ENCODE peak calls at places on chromosomes 16 and 17, in six cellular contexts. A is A549, X is heart left ventricle, H is tibial nerve, N is testis, L is lower leg skin. K is an unnamed sample.

GRCh38 chr17:34822007-34822737 is 139.1 kb downstream of the CCT6B start:
- DNase-seq in A (no peak), X (no peak), H (no peak), N (no peak), L (no peak), K (no peak)

GRCh38 chr17:12990041-12990808 is 27.6 kb downstream of the ELAC2 start:
- DNase-seq in A (no peak), X (peak; percentile 77), H (no peak), N (no peak), L (no peak), K (no peak)

GRCh38 chr17:3681565-3681964 is 13.0 kb downstream of the EMC6 start:
- DNase-seq in A (no peak), X (no peak), H (no peak), N (no peak), L (no peak), K (no peak)

GRCh38 chr17:70006159-70006558 is 68.9 kb upstream of the KCNJ16 start:
- DNase-seq in A (no peak), X (no peak), H (no peak), N (no peak), L (no peak), K (no peak)

GRCh38 chr16:86798247-86799041 is 220.1 kb downstream of the FOXL1 start:
- DNase-seq in A (no peak), X (no peak), H (no peak), N (no peak), L (no peak), K (no peak)

GRCh38 chr16:86307518-86307903 is 202.8 kb upstream of the FOXF1 start:
- DNase-seq in A (no peak), X (no peak), H (no peak), N (no peak), L (no peak), K (no peak)

GRCh38 chr17:34177642-34178041 is 77.4 kb upstream of the CCL2 start:
- DNase-seq in A (no peak), X (no peak), H (no peak), N (no peak), L (no peak), K (no peak)

GRCh38 chr17:48575066-48575582 is 3.0 kb downstream of the HOXB4 start:
- DNase-seq in A (no peak), X (no peak), H (no peak), N (no peak), L (no peak), K (no peak)

GRCh38 chr16:68267612-68268405 is 3.5 kb downstream of the SLC7A6 start:
- DNase-seq in A (no peak), X (no peak), H (no peak), N (no peak), L (no peak), K (no peak)

GRCh38 chr17:5237541-5238016 is 2.9 kb upstream of the SCIMP start:
- DNase-seq in A (peak; percentile 77), X (peak; percentile 36), H (peak; percentile 55), N (peak; percentile 73), L (peak; percentile 89), K (no peak)

GRCh38 chr17:5238333-5238732 is 3.7 kb upstream of the SCIMP start:
- DNase-seq in A (no peak), X (no peak), H (no peak), N (no peak), L (no peak), K (no peak)

GRCh38 chr17:5236871-5237540 is 2.3 kb upstream of the SCIMP start:
- DNase-seq in A (no peak), X (no peak), H (no peak), N (no peak), L (no peak), K (no peak)

GRCh38 chr17:5234645-5235576 is at the start of gene SCIMP:
- DNase-seq in A (no peak), X (peak; percentile 40), H (peak; percentile 30), N (no peak), L (peak; percentile 81), K (no peak)
- TF ChIP-seq POLR2A in A (no peak), X (no peak), H (no peak), N (no peak), L (no peak), K (peak; percentile 69)

DNA sequence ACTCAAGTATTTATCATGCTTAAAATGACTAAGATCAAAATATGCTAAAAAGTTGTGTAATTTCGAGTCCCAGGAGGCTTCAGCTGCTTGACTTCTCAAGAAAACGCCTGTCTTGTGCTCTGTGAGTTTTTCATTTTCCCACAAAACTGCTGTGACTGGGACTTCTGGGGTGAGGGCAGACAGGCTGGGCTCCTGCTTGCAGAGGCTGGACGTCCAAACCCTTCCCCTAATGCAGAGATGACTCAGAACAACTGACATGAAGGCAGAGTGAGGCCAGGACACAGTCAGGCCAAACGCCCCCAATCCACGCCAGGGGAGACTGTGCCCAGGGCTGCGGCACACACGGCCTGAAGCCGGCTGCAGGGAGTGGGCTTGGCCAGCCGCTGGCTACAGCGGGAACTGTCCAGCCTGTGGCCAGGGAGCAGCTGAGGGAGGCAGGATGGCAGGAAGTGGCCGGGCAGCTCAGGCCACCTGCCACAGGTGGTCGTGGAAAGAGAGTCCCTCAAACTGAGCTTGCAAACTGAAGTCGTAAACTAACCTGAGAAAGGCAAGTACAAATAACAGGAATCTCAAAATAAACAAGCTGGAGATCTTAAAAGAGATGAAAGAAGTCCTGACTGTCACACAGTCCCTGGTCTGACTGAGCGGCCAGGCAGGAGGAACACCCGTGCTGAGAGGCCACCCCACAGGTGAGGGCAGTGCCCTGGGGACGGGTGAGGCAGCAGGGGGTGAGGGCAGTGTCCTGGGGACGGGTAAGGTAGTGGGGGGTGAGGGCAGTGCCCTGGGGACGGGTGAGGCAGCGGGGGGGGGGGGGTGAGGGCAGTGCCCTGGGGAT is 21.3 kb upstream of the HEXD start:
- DNase-seq in A (no peak), X (no peak), H (peak; percentile 57), N (no peak), L (no peak), K (no peak)
- TF ChIP-seq POLR2A in A (no peak), X (no peak), H (no peak), N (no peak), L (no peak), K (no peak)

GRCh38 chr16:28494141-28494851 is at the start of gene APOBR:
- DNase-seq in A (no peak), X (peak; percentile 54), H (peak; percentile 31), N (peak; percentile 33), L (no peak), K (peak; percentile 52)
- TF ChIP-seq POLR2A in A (no peak), X (no peak), H (no peak), N (no peak), L (no peak), K (no peak)

DNA sequence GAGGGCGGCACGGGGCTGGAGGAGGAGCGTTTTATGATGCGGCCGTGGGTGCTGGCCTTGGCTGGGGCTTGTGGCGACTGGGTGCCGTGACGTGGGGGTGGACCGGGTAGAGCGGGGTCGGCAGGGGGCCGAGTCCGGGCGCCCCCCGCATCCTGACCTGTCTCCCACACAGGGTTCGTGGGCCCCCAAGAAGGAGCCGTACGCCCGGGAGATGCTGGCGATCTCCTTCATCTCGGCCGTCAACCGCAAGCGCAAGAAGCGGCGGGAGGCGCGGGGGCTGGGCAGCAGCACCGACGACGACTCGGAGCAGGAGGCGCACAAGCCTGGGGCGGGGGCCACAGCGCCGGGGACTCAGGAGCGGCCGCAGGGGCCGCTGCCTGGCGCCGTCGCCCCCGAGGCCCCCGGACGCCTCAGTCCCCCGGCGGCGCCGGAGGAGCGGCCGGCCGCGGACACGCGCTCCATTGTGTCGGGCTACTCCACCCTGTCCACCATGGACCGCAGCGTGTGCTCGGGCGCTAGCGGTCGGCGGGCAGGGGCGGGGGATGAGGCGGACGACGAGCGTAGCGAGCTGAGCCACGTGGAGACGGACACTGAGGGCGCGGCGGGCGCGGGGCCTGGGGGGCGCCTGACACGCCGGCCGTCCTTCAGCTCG is 81.6 kb downstream of the ARHGAP23 start:
- DNase-seq in A (no peak), X (no peak), H (no peak), N (no peak), L (no peak), K (no peak)
- TF ChIP-seq POLR2A in A (no peak), X (no peak), H (no peak), N (no peak), L (no peak), K (no peak)

GRCh38 chr16:84169765-84170310 is 17.0 kb downstream of the TAF1C start:
- DNase-seq in A (no peak), X (no peak), H (no peak), N (no peak), L (no peak), K (no peak)
- TF ChIP-seq POLR2A in A (no peak), X (no peak), H (no peak), N (no peak), L (no peak), K (no peak)